ENCODE peak calls at places on chromosomes 4 and X, in nine cellular contexts. X is epithelial cell of esophagus, F is IMR-90, D is dorsolateral prefrontal cortex, N is lower leg skin, I is tibial nerve, P is WERI-Rb-1, W is cardiac fibroblast, V is AG04450. H is an unnamed sample.

GRCh38 chr4:180052629-180053028 is 2190.6 kb upstream of the TENM3 start:
- DNase-seq in F (no peak), I (no peak), P (no peak), V (no peak), W (no peak), X (no peak), N (no peak), D (no peak), H (no peak)

GRCh38 chrX:19743386-19743785 is 144.0 kb downstream of the SH3KBP1 start:
- DNase-seq in I (no peak), D (no peak), N (no peak), F (no peak), P (no peak), X (no peak), V (no peak), W (no peak), H (peak)

GRCh38 chr4:25172964-25173917 is 13.0 kb upstream of the SEPSECS start:
- DNase-seq in V (peak), N (no peak), X (peak), P (no peak), F (peak), W (peak), D (no peak), I (peak), H (peak)

GRCh38 chr4:103947617-103948016 is 227.8 kb upstream of the TACR3 start:
- DNase-seq in N (no peak), V (no peak), P (no peak), W (no peak), D (no peak), X (peak), I (no peak), F (no peak), H (no peak)

GRCh38 chr4:3791910-3792542 is 25.8 kb downstream of the ADRA2C start:
- DNase-seq in N (no peak), V (no peak), F (peak), D (no peak), I (no peak), X (peak), P (no peak), W (peak), H (peak)

GRCh38 chrX:149830192-149830873 is 48.6 kb downstream of the MAGEA9 start:
- DNase-seq in I (no peak), D (no peak), W (peak), N (no peak), V (no peak), F (peak), P (no peak), X (peak), H (no peak)

GRCh38 chr4:54077812-54078211 is 13.4 kb upstream of the CHIC2 start:
- DNase-seq in V (no peak), W (peak), F (peak), I (no peak), N (no peak), X (peak), D (no peak), P (no peak), H (no peak)

GRCh38 chrX:107450823-107451509 is 1.5 kb downstream of the FRMPD3 start:
- DNase-seq in P (peak), D (no peak), I (no peak), V (no peak), F (no peak), N (no peak), W (no peak), X (no peak), H (no peak)

GRCh38 chrX:2507904-2508630 is 7.3 kb upstream of the DHRSX start:
- DNase-seq in V (no peak), X (no peak), N (peak), P (no peak), F (no peak), W (no peak), D (no peak), I (no peak), H (no peak)

GRCh38 chr4:55736605-55737183 is 82.9 kb upstream of the EXOC1L start:
- DNase-seq in X (peak), P (no peak), D (no peak), V (no peak), W (peak), I (no peak), N (no peak), F (peak), H (peak)
- TF ChIP-seq CTCF in X (no peak), P (no peak), D (peak), V (peak), W (peak), I (peak), N (no peak), F (peak), H (peak)

GRCh38 chr4:36091997-36092396 is 152.3 kb downstream of the ARAP2 start:
- DNase-seq in P (no peak), F (no peak), I (no peak), N (no peak), X (peak), W (no peak), V (no peak), D (no peak), H (no peak)
- TF ChIP-seq CTCF in P (no peak), F (no peak), I (no peak), N (no peak), X (no peak), W (no peak), V (no peak), D (no peak), H (no peak)

DNA sequence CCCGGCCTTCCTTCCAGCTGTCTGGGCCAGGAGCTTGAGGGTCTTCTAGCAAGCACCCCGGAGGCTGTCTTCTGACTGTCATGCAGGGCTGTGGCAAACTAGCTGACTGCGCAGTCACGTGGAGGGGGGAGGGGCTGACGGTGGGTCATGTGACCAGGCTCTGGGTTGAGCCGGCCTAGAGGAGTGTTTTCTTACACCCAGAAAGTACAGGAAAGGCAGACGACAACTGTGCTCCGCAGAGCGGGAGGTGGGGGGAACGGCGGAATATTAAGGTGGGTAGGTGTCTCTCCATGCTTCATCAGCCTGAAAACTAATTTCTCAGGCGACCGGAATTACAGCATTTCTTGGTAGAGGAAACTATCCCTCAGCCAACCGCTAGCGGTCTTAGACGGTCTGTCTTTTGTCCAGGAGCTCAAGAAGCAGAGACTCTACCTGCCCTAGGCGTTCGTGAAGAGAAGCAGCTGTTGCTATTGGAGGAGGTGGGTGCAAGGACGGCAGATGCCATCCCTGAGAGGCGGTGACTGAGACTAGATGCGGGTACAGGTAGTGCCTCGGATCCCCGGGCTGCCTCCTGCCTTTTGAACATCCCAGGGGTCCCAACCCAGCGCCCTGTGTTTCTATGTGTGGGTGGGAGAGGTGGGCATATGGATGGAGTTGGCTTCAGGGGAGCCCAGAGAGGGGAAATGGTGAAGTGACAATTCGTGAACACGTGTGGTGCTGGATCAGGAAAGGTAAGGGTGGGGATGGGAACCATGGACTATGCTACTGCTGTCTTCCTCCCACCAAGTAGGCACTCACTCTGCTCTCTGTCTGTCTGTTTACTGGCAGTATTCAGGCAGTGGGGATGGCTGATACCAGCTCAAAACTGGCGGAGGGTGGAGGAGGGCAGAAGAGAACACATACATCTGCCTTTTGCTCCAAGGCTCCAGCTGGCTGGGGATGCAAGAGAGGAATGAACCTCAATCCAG is 8.8 kb downstream of the GPRASP1 start:
- DNase-seq in N (peak), D (peak), V (no peak), X (peak), W (peak), P (peak), F (peak), I (peak), H (peak)
- TF ChIP-seq CTCF in N (no peak), D (no peak), V (peak), X (peak), W (peak), P (no peak), F (no peak), I (no peak), H (no peak)

DNA sequence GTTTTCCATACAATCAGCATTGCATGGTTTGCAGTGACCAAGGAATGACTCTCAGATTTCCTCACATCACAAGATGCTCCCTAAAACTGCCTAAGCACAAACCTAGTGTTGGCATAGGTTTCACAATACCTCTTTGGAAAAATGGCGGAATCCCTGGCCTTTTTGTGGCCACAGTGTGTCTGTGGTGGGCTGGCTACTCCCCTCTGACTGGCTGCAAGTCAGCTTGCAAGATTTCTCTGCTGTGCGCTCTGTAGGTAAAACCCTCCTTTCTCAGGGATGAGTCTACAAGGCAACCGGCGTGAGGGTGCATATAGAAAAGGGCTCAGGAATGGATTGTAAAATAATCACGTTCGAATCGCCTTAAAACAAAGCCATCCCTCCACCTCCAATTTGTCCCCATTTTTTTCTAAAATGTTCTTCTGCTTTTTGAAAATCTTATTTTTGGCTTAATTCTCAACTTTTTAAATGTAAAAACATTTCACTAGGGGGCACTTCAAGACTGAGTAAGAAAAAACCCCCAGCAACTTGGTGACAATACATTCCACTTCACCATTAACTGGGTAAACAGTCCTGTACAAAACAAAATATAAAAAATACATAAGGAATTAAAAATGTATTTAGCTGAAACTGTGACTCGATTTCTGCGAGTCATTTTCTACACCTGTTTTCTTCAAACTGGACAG is 235.6 kb downstream of the STIM2 start:
- DNase-seq in F (no peak), X (no peak), I (no peak), W (no peak), V (no peak), N (peak), P (no peak), D (no peak), H (no peak)
- TF ChIP-seq CTCF in F (no peak), X (no peak), I (no peak), W (no peak), V (no peak), N (no peak), P (no peak), D (peak), H (no peak)

GRCh38 chr4:19905006-19905405 is 346.7 kb upstream of the SLIT2 start:
- DNase-seq in D (no peak), X (no peak), N (no peak), V (no peak), P (no peak), F (no peak), W (no peak), I (no peak), H (no peak)
- TF ChIP-seq CTCF in D (no peak), X (no peak), N (no peak), V (no peak), P (no peak), F (no peak), W (no peak), I (no peak), H (no peak)

DNA sequence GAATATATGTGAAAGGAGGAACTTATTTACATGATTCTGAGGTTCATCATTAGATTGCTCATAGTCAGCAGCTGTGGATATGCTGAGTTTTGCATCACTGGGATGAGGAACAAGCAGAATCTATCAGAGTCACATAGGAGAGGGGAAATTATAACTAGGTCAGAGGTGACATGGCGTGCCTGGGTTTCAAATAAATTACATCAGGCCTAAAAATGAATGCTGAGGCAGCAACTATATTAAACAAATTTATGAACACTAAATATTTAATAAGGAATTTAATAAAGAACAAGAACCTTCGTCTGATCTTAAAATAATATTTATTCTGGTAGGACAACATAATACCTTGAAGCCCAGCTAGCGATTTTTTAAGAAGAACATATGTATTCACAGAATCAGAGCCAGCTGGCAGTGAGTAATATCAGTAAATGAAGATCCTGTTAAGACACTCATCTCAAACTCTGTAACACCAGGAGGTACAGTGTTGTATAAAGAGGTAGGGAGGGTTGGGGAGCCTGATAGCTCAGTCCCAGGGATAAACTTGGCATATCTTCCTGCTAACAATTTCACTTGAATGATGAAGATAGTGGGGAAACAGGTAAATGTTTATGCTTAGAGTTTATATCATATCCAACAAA is 60.9 kb upstream of the HS3ST1 start:
- DNase-seq in N (no peak), X (peak), F (no peak), W (no peak), D (no peak), V (no peak), P (no peak), I (no peak), H (no peak)
- TF ChIP-seq CTCF in N (no peak), X (no peak), F (no peak), W (no peak), D (no peak), V (no peak), P (no peak), I (no peak), H (no peak)

GRCh38 chrX:110417128-110417527 is 58.5 kb downstream of the RTL9 start:
- DNase-seq in I (no peak), P (no peak), V (no peak), F (no peak), W (no peak), D (no peak), X (no peak), N (no peak), H (no peak)

GRCh38 chrX:110418857-110419249 is 60.2 kb downstream of the RTL9 start:
- DNase-seq in P (peak), D (no peak), X (peak), F (peak), W (peak), V (peak), N (no peak), I (no peak), H (no peak)

GRCh38 chrX:110418220-110418856 is 59.7 kb downstream of the RTL9 start:
- DNase-seq in I (peak), D (peak), X (peak), P (peak), N (no peak), W (peak), F (peak), V (peak), H (peak)

GRCh38 chrX:110421499-110422455 is 63.1 kb downstream of the RTL9 start:
- DNase-seq in V (no peak), D (no peak), X (peak), F (no peak), N (no peak), I (no peak), P (no peak), W (no peak), H (no peak)

DNA sequence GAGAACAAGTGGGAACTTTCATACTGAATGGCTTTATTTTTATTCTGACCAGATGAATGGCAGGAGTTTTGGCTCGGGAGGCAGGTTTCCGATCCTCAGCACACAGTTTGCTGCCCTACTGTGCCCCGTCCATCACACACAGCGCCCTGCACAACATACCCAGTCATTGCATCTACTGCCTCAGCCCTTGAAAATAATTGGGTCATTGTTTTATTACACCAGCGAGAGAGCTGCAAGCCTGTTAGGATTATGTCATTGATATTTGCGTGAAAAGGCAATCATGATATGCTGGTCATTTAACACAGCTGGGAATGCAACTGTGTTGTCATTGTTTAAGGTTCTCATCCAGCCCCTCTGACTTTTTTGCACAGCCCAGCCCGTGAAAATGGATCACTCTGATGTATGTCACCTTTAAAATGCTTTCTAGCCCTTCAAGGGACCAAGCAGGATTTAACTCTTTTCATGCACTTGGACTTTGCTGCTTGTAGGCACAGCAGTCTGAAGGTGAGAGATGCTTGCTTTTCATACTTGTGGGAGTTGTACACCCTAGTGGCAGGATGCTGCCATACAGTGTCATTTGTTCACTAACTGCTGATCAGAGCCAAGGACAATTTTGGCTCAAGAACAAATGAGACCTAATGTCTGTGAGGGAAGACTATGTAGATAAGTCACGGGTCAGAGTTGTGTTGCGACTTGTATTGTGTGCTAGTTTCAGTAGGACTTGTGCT is 62.3 kb downstream of the RTL9 start:
- DNase-seq in N (no peak), F (peak), P (no peak), X (no peak), W (no peak), I (no peak), V (no peak), D (peak), H (no peak)
- TF ChIP-seq CTCF in N (no peak), F (peak), P (peak), X (peak), W (peak), I (no peak), V (peak), D (peak), H (peak)

H was measured in GM13977.